ENCODE peak calls at places on chromosomes 3 and 15, in seven cellular contexts. One of them, this sample, is unnamed.

GRCh38 chr15:29920515-29920914 is 98.2 kb upstream of the TJP1 start:
- ATAC-seq in activated CD8-positive, alpha-beta memory T cell treated with anti-CD3 and anti-CD28 coated beads, Interleukin-2, amount 10 ng/mL, durations not matched to agents 7 days and 5 days: no peak
- ATAC-seq in heart right ventricle: no peak
- ATAC-seq in left lobe of liver: no peak
- ATAC-seq in activated naive CD8-positive, alpha-beta T cell treated with anti-CD3 and anti-CD28 coated beads, Interleukin-2, amount 50 U/mL, for 24 hours: no peak
- ATAC-seq in stimulated activated naive CD8-positive, alpha-beta T cell treated with anti-CD3 and anti-CD28 coated beads, Interleukin-15, Interleukin-2, amounts not matched to agents 100 U/mL and 50 U/mL, for 24 hours: no peak
- ATAC-seq in Right ventricle myocardium superior: no peak
- ATAC-seq in this sample: peak

GRCh38 chr3:67090472-67090871 is 92.4 kb downstream of the KBTBD8 start:
- ATAC-seq in activated CD8-positive, alpha-beta memory T cell treated with anti-CD3 and anti-CD28 coated beads, Interleukin-2, amount 10 ng/mL, durations not matched to agents 7 days and 5 days: no peak
- ATAC-seq in heart right ventricle: no peak
- ATAC-seq in left lobe of liver: no peak
- ATAC-seq in activated naive CD8-positive, alpha-beta T cell treated with anti-CD3 and anti-CD28 coated beads, Interleukin-2, amount 50 U/mL, for 24 hours: peak
- ATAC-seq in stimulated activated naive CD8-positive, alpha-beta T cell treated with anti-CD3 and anti-CD28 coated beads, Interleukin-15, Interleukin-2, amounts not matched to agents 100 U/mL and 50 U/mL, for 24 hours: peak
- ATAC-seq in Right ventricle myocardium superior: no peak
- ATAC-seq in this sample: no peak

GRCh38 chr15:78914027-78914764 is 30.6 kb downstream of the CTSH start:
- ATAC-seq in activated CD8-positive, alpha-beta memory T cell treated with anti-CD3 and anti-CD28 coated beads, Interleukin-2, amount 10 ng/mL, durations not matched to agents 7 days and 5 days: no peak
- ATAC-seq in heart right ventricle: peak
- ATAC-seq in left lobe of liver: peak
- ATAC-seq in activated naive CD8-positive, alpha-beta T cell treated with anti-CD3 and anti-CD28 coated beads, Interleukin-2, amount 50 U/mL, for 24 hours: no peak
- ATAC-seq in stimulated activated naive CD8-positive, alpha-beta T cell treated with anti-CD3 and anti-CD28 coated beads, Interleukin-15, Interleukin-2, amounts not matched to agents 100 U/mL and 50 U/mL, for 24 hours: no peak
- ATAC-seq in Right ventricle myocardium superior: peak
- ATAC-seq in this sample: peak

GRCh38 chr3:180529778-180530177 is 72.2 kb upstream of the TTC14 start:
- ATAC-seq in activated CD8-positive, alpha-beta memory T cell treated with anti-CD3 and anti-CD28 coated beads, Interleukin-2, amount 10 ng/mL, durations not matched to agents 7 days and 5 days: no peak
- ATAC-seq in heart right ventricle: no peak
- ATAC-seq in left lobe of liver: no peak
- ATAC-seq in activated naive CD8-positive, alpha-beta T cell treated with anti-CD3 and anti-CD28 coated beads, Interleukin-2, amount 50 U/mL, for 24 hours: no peak
- ATAC-seq in stimulated activated naive CD8-positive, alpha-beta T cell treated with anti-CD3 and anti-CD28 coated beads, Interleukin-15, Interleukin-2, amounts not matched to agents 100 U/mL and 50 U/mL, for 24 hours: no peak
- ATAC-seq in Right ventricle myocardium superior: no peak
- ATAC-seq in this sample: no peak

GRCh38 chr3:144660097-144660496 is 688.5 kb downstream of the DIPK2A start:
- ATAC-seq in activated CD8-positive, alpha-beta memory T cell treated with anti-CD3 and anti-CD28 coated beads, Interleukin-2, amount 10 ng/mL, durations not matched to agents 7 days and 5 days: no peak
- ATAC-seq in heart right ventricle: no peak
- ATAC-seq in left lobe of liver: no peak
- ATAC-seq in activated naive CD8-positive, alpha-beta T cell treated with anti-CD3 and anti-CD28 coated beads, Interleukin-2, amount 50 U/mL, for 24 hours: no peak
- ATAC-seq in stimulated activated naive CD8-positive, alpha-beta T cell treated with anti-CD3 and anti-CD28 coated beads, Interleukin-15, Interleukin-2, amounts not matched to agents 100 U/mL and 50 U/mL, for 24 hours: no peak
- ATAC-seq in Right ventricle myocardium superior: peak
- ATAC-seq in this sample: no peak

GRCh38 chr15:42134617-42135243 is 21.7 kb downstream of the PLA2G4F start:
- ATAC-seq in activated CD8-positive, alpha-beta memory T cell treated with anti-CD3 and anti-CD28 coated beads, Interleukin-2, amount 10 ng/mL, durations not matched to agents 7 days and 5 days: no peak
- ATAC-seq in heart right ventricle: no peak
- ATAC-seq in left lobe of liver: no peak
- ATAC-seq in activated naive CD8-positive, alpha-beta T cell treated with anti-CD3 and anti-CD28 coated beads, Interleukin-2, amount 50 U/mL, for 24 hours: no peak
- ATAC-seq in stimulated activated naive CD8-positive, alpha-beta T cell treated with anti-CD3 and anti-CD28 coated beads, Interleukin-15, Interleukin-2, amounts not matched to agents 100 U/mL and 50 U/mL, for 24 hours: no peak
- ATAC-seq in Right ventricle myocardium superior: no peak
- ATAC-seq in this sample: no peak

GRCh38 chr15:58484794-58485600 is 53.2 kb downstream of the LIPC start:
- ATAC-seq in activated CD8-positive, alpha-beta memory T cell treated with anti-CD3 and anti-CD28 coated beads, Interleukin-2, amount 10 ng/mL, durations not matched to agents 7 days and 5 days: peak
- ATAC-seq in heart right ventricle: no peak
- ATAC-seq in left lobe of liver: no peak
- ATAC-seq in activated naive CD8-positive, alpha-beta T cell treated with anti-CD3 and anti-CD28 coated beads, Interleukin-2, amount 50 U/mL, for 24 hours: peak
- ATAC-seq in stimulated activated naive CD8-positive, alpha-beta T cell treated with anti-CD3 and anti-CD28 coated beads, Interleukin-15, Interleukin-2, amounts not matched to agents 100 U/mL and 50 U/mL, for 24 hours: peak
- ATAC-seq in Right ventricle myocardium superior: no peak
- ATAC-seq in this sample: no peak

GRCh38 chr3:9861626-9862130 is 17.9 kb upstream of the RPUSD3 start:
- ATAC-seq in activated CD8-positive, alpha-beta memory T cell treated with anti-CD3 and anti-CD28 coated beads, Interleukin-2, amount 10 ng/mL, durations not matched to agents 7 days and 5 days: no peak
- ATAC-seq in heart right ventricle: no peak
- ATAC-seq in left lobe of liver: no peak
- ATAC-seq in activated naive CD8-positive, alpha-beta T cell treated with anti-CD3 and anti-CD28 coated beads, Interleukin-2, amount 50 U/mL, for 24 hours: no peak
- ATAC-seq in stimulated activated naive CD8-positive, alpha-beta T cell treated with anti-CD3 and anti-CD28 coated beads, Interleukin-15, Interleukin-2, amounts not matched to agents 100 U/mL and 50 U/mL, for 24 hours: no peak
- ATAC-seq in Right ventricle myocardium superior: no peak
- ATAC-seq in this sample: no peak

GRCh38 chr15:100824211-100824610 is 55.4 kb upstream of the ALDH1A3 start:
- ATAC-seq in activated CD8-positive, alpha-beta memory T cell treated with anti-CD3 and anti-CD28 coated beads, Interleukin-2, amount 10 ng/mL, durations not matched to agents 7 days and 5 days: no peak
- ATAC-seq in heart right ventricle: no peak
- ATAC-seq in left lobe of liver: no peak
- ATAC-seq in activated naive CD8-positive, alpha-beta T cell treated with anti-CD3 and anti-CD28 coated beads, Interleukin-2, amount 50 U/mL, for 24 hours: no peak
- ATAC-seq in stimulated activated naive CD8-positive, alpha-beta T cell treated with anti-CD3 and anti-CD28 coated beads, Interleukin-15, Interleukin-2, amounts not matched to agents 100 U/mL and 50 U/mL, for 24 hours: no peak
- ATAC-seq in Right ventricle myocardium superior: no peak
- ATAC-seq in this sample: no peak

GRCh38 chr3:132628157-132628556 is 31.1 kb downstream of the ACKR4 start:
- ATAC-seq in activated CD8-positive, alpha-beta memory T cell treated with anti-CD3 and anti-CD28 coated beads, Interleukin-2, amount 10 ng/mL, durations not matched to agents 7 days and 5 days: no peak
- ATAC-seq in heart right ventricle: no peak
- ATAC-seq in left lobe of liver: peak
- ATAC-seq in activated naive CD8-positive, alpha-beta T cell treated with anti-CD3 and anti-CD28 coated beads, Interleukin-2, amount 50 U/mL, for 24 hours: no peak
- ATAC-seq in stimulated activated naive CD8-positive, alpha-beta T cell treated with anti-CD3 and anti-CD28 coated beads, Interleukin-15, Interleukin-2, amounts not matched to agents 100 U/mL and 50 U/mL, for 24 hours: no peak
- ATAC-seq in Right ventricle myocardium superior: peak
- ATAC-seq in this sample: no peak

GRCh38 chr3:128180446-128180845 is 27.2 kb downstream of the EEFSEC start:
- ATAC-seq in activated CD8-positive, alpha-beta memory T cell treated with anti-CD3 and anti-CD28 coated beads, Interleukin-2, amount 10 ng/mL, durations not matched to agents 7 days and 5 days: no peak
- ATAC-seq in heart right ventricle: peak
- ATAC-seq in left lobe of liver: no peak
- ATAC-seq in activated naive CD8-positive, alpha-beta T cell treated with anti-CD3 and anti-CD28 coated beads, Interleukin-2, amount 50 U/mL, for 24 hours: no peak
- ATAC-seq in stimulated activated naive CD8-positive, alpha-beta T cell treated with anti-CD3 and anti-CD28 coated beads, Interleukin-15, Interleukin-2, amounts not matched to agents 100 U/mL and 50 U/mL, for 24 hours: no peak
- ATAC-seq in Right ventricle myocardium superior: peak
- ATAC-seq in this sample: no peak

GRCh38 chr3:82567029-82567600 is 805.7 kb upstream of the GBE1 start:
- ATAC-seq in activated CD8-positive, alpha-beta memory T cell treated with anti-CD3 and anti-CD28 coated beads, Interleukin-2, amount 10 ng/mL, durations not matched to agents 7 days and 5 days: no peak
- ATAC-seq in heart right ventricle: no peak
- ATAC-seq in left lobe of liver: no peak
- ATAC-seq in activated naive CD8-positive, alpha-beta T cell treated with anti-CD3 and anti-CD28 coated beads, Interleukin-2, amount 50 U/mL, for 24 hours: no peak
- ATAC-seq in stimulated activated naive CD8-positive, alpha-beta T cell treated with anti-CD3 and anti-CD28 coated beads, Interleukin-15, Interleukin-2, amounts not matched to agents 100 U/mL and 50 U/mL, for 24 hours: no peak
- ATAC-seq in Right ventricle myocardium superior: no peak
- ATAC-seq in this sample: no peak

GRCh38 chr15:73700041-73700842 is 16.1 kb downstream of the CD276 start:
- ATAC-seq in activated CD8-positive, alpha-beta memory T cell treated with anti-CD3 and anti-CD28 coated beads, Interleukin-2, amount 10 ng/mL, durations not matched to agents 7 days and 5 days: peak
- ATAC-seq in heart right ventricle: peak
- ATAC-seq in left lobe of liver: peak
- ATAC-seq in activated naive CD8-positive, alpha-beta T cell treated with anti-CD3 and anti-CD28 coated beads, Interleukin-2, amount 50 U/mL, for 24 hours: peak
- ATAC-seq in stimulated activated naive CD8-positive, alpha-beta T cell treated with anti-CD3 and anti-CD28 coated beads, Interleukin-15, Interleukin-2, amounts not matched to agents 100 U/mL and 50 U/mL, for 24 hours: peak
- ATAC-seq in Right ventricle myocardium superior: peak
- ATAC-seq in this sample: peak

GRCh38 chr3:109548192-109548938 is 211.0 kb upstream of the DPPA4 start:
- ATAC-seq in activated CD8-positive, alpha-beta memory T cell treated with anti-CD3 and anti-CD28 coated beads, Interleukin-2, amount 10 ng/mL, durations not matched to agents 7 days and 5 days: no peak
- ATAC-seq in heart right ventricle: no peak
- ATAC-seq in left lobe of liver: no peak
- ATAC-seq in activated naive CD8-positive, alpha-beta T cell treated with anti-CD3 and anti-CD28 coated beads, Interleukin-2, amount 50 U/mL, for 24 hours: no peak
- ATAC-seq in stimulated activated naive CD8-positive, alpha-beta T cell treated with anti-CD3 and anti-CD28 coated beads, Interleukin-15, Interleukin-2, amounts not matched to agents 100 U/mL and 50 U/mL, for 24 hours: no peak
- ATAC-seq in Right ventricle myocardium superior: no peak
- ATAC-seq in this sample: no peak

GRCh38 chr3:105014631-105015030 is 352.1 kb upstream of the ALCAM start:
- ATAC-seq in activated CD8-positive, alpha-beta memory T cell treated with anti-CD3 and anti-CD28 coated beads, Interleukin-2, amount 10 ng/mL, durations not matched to agents 7 days and 5 days: no peak
- ATAC-seq in heart right ventricle: no peak
- ATAC-seq in left lobe of liver: no peak
- ATAC-seq in activated naive CD8-positive, alpha-beta T cell treated with anti-CD3 and anti-CD28 coated beads, Interleukin-2, amount 50 U/mL, for 24 hours: no peak
- ATAC-seq in stimulated activated naive CD8-positive, alpha-beta T cell treated with anti-CD3 and anti-CD28 coated beads, Interleukin-15, Interleukin-2, amounts not matched to agents 100 U/mL and 50 U/mL, for 24 hours: no peak
- ATAC-seq in Right ventricle myocardium superior: no peak
- ATAC-seq in this sample: no peak

This sample was measured in esophagus mucosa.